ENCODE peak calls at places on chromosomes 16 and 17, in six cellular contexts. S is cardiac fibroblast, E is A549, X is colonic mucosa, W is fibroblast of the aortic adventitia, B is RWPE2. Z is an unnamed sample.

GRCh38 chr17:40224707-40225092 is 5.6 kb downstream of the WIPF2 start:
- DNase-seq in S (peak), E (no peak), X (peak), W (peak), B (no peak), Z (peak)

GRCh38 chr16:8936421-8936820 is 27.3 kb downstream of the USP7 start:
- DNase-seq in S (peak), E (peak), X (no peak), W (peak), B (no peak), Z (no peak)

GRCh38 chr17:75587718-75588545 is at the start of gene MYO15B:
- DNase-seq in S (no peak), E (no peak), X (peak), W (no peak), B (no peak), Z (no peak)

GRCh38 chr16:21523411-21524067 is 75.8 kb upstream of the METTL9 start:
- DNase-seq in S (no peak), E (no peak), X (no peak), W (no peak), B (no peak), Z (no peak)

GRCh38 chr17:954431-955164 is 25.0 kb downstream of the NXN start:
- DNase-seq in S (peak), E (peak), X (no peak), W (peak), B (no peak), Z (peak)

GRCh38 chr16:57500578-57501111 is 14.4 kb upstream of the DOK4 start:
- DNase-seq in S (no peak), E (no peak), X (no peak), W (no peak), B (no peak), Z (peak)

GRCh38 chr16:28528463-28528867 is 10.3 kb downstream of the NUPR1 start:
- DNase-seq in S (no peak), E (no peak), X (no peak), W (no peak), B (no peak), Z (no peak)

GRCh38 chr16:49608801-49609200 is 235.2 kb downstream of the C16orf78 start:
- DNase-seq in S (peak), E (peak), X (no peak), W (peak), B (no peak), Z (peak)

GRCh38 chr16:70391881-70392481 is 45.3 kb downstream of the DDX19A start:
- DNase-seq in S (peak), E (peak), X (no peak), W (peak), B (no peak), Z (peak)

GRCh38 chr17:51507444-51507843 is 247.1 kb downstream of the UTP18 start:
- DNase-seq in S (no peak), E (no peak), X (no peak), W (no peak), B (no peak), Z (no peak)

GRCh38 chr16:18829221-18829620 is 27.9 kb upstream of the ARL6IP1 start:
- DNase-seq in S (no peak), E (no peak), X (no peak), W (no peak), B (no peak), Z (no peak)

GRCh38 chr17:68356520-68356919 is 65.2 kb downstream of the ARSG start:
- DNase-seq in S (no peak), E (no peak), X (peak), W (no peak), B (no peak), Z (no peak)

GRCh38 chr16:84423416-84423837 is 55.1 kb downstream of the ATP2C2 start:
- DNase-seq in S (peak), E (peak), X (peak), W (peak), B (no peak), Z (peak)

GRCh38 chr16:31754998-31755615 is 118.5 kb upstream of the ZNF267 start:
- DNase-seq in S (peak), E (peak), X (no peak), W (no peak), B (no peak), Z (peak)

GRCh38 chr16:4207683-4208528 is 34.0 kb downstream of the SRL start:
- DNase-seq in S (no peak), E (no peak), X (no peak), W (no peak), B (no peak), Z (no peak)

GRCh38 chr16:23124315-23124714 is 24.9 kb downstream of the USP31 start:
- DNase-seq in S (peak), E (peak), X (no peak), W (peak), B (no peak), Z (peak)

GRCh38 chr17:2796164-2797140 is at the start of gene RAP1GAP2:
- DNase-seq in S (no peak), E (no peak), X (peak), W (no peak), B (no peak), Z (no peak)

GRCh38 chr17:51372345-51373004 is 112.1 kb downstream of the UTP18 start:
- DNase-seq in S (peak), E (peak), X (peak), W (peak), B (no peak), Z (peak)

GRCh38 chr16:3509470-3509928 is 8.7 kb downstream of the CLUAP1 start:
- DNase-seq in S (no peak), E (no peak), X (peak), W (no peak), B (no peak), Z (no peak)

GRCh38 chr17:19457830-19458271 is 46.8 kb downstream of the RNF112 start:
- DNase-seq in S (no peak), E (no peak), X (no peak), W (peak), B (no peak), Z (no peak)

GRCh38 chr17:11150946-11151345 is 90.1 kb upstream of the SHISA6 start:
- DNase-seq in S (no peak), E (no peak), X (no peak), W (no peak), B (no peak), Z (no peak)

GRCh38 chr17:41547921-41548843 is 20.1 kb upstream of the KRT19 start:
- DNase-seq in S (peak), E (peak), X (peak), W (peak), B (peak), Z (peak)

GRCh38 chr17:76549539-76549938 is 9.7 kb downstream of the PRCD start:
- DNase-seq in S (no peak), E (no peak), X (no peak), W (no peak), B (no peak), Z (no peak)

GRCh38 chr16:87198328-87198731 is 118.9 kb downstream of the C16orf95 start:
- DNase-seq in S (no peak), E (no peak), X (no peak), W (no peak), B (no peak), Z (no peak)

GRCh38 chr16:81551141-81551808 is 106.7 kb downstream of the CMIP start:
- DNase-seq in S (peak), E (no peak), X (no peak), W (peak), B (no peak), Z (peak)

GRCh38 chr17:73750975-73751374 is 106.7 kb upstream of the SDK2 start:
- DNase-seq in S (no peak), E (no peak), X (peak), W (no peak), B (no peak), Z (no peak)

GRCh38 chr16:28899882-28900600 is 21.8 kb downstream of the ATP2A1 start:
- DNase-seq in S (no peak), E (no peak), X (no peak), W (no peak), B (no peak), Z (no peak)

GRCh38 chr17:38751144-38751802 is 1.3 kb upstream of the PSMB3 start:
- DNase-seq in S (no peak), E (peak), X (peak), W (no peak), B (no peak), Z (no peak)

GRCh38 chr17:7732981-7733557 is 15.5 kb downstream of the DNAH2 start:
- DNase-seq in S (no peak), E (no peak), X (no peak), W (no peak), B (no peak), Z (no peak)

GRCh38 chr17:9517396-9517795 is 58.2 kb downstream of the STX8 start:
- DNase-seq in S (no peak), E (no peak), X (no peak), W (no peak), B (no peak), Z (no peak)

GRCh38 chr17:8821446-8822105 is 22.4 kb upstream of the MFSD6L start:
- DNase-seq in S (no peak), E (no peak), X (no peak), W (no peak), B (no peak), Z (no peak)

GRCh38 chr17:66426397-66427033 is 124.1 kb downstream of the PRKCA start:
- DNase-seq in S (peak), E (peak), X (peak), W (peak), B (no peak), Z (peak)

GRCh38 chr16:70429888-70430666 is 8.8 kb downstream of the ST3GAL2 start:
- DNase-seq in S (no peak), E (no peak), X (no peak), W (no peak), B (no peak), Z (no peak)

GRCh38 chr17:10021239-10021638 is 116.2 kb upstream of the RCVRN start:
- DNase-seq in S (no peak), E (no peak), X (no peak), W (no peak), B (no peak), Z (no peak)

GRCh38 chr17:12122091-12122490 is 101.4 kb downstream of the MAP2K4 start:
- DNase-seq in S (no peak), E (no peak), X (no peak), W (no peak), B (no peak), Z (no peak)

GRCh38 chr17:80145076-80146075 is 1.6 kb downstream of the EIF4A3 start:
- DNase-seq in S (no peak), E (no peak), X (no peak), W (no peak), B (peak), Z (no peak)

GRCh38 chr16:48158296-48158695 is 2.5 kb upstream of the ABCC12 start:
- DNase-seq in S (peak), E (peak), X (no peak), W (peak), B (no peak), Z (peak)

GRCh38 chr16:18966791-18967190 is 16.9 kb upstream of the TMC7 start:
- DNase-seq in S (no peak), E (no peak), X (no peak), W (no peak), B (no peak), Z (no peak)

GRCh38 chr17:27430882-27431491 is 25.3 kb upstream of the KSR1 start:
- DNase-seq in S (peak), E (peak), X (peak), W (peak), B (no peak), Z (peak)

DNA sequence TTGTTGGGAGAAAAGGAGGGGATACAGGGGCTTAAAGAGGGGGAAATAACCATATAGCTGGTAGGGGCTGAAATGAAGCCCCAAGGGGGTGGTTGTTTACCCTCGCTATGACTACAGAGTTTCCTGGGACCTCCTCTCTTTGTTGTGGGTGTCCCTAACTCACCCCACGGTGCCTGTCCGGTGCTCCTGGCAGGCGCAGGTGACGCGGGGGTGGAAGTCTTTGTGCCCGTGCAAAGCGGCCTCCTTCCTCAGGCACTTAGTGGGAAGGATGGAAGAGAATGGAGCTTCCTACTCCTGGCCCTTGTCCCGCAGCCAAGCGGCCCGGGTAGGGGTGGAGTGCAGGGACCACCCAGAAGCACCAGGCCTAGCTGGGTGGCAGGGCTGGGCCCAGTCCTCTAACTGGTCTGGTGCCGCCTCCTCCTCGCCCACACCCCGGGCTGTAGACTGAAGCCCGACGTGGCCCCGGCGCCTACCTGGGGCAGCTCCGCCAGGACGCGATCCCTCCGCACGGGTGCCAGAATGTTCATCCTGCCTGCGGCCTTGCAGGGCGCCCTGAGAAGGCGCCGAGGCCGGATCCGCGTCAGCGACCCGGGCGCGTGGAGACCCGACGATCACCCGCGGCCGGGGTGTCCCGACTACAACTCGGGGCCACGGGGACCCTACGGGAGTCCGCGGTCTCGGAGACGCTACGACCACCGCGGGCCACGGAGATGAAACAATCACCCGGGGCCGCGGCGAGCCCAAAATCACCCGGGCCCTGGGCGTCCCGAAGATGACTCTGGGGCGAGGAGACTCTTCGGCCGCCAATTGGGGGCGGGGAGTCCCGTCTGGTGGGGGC is 709 bp downstream of the RAB34 start:
- DNase-seq in S (peak), E (peak), X (peak), W (peak), B (no peak), Z (peak)
- H3K4me3 ChIP-seq in S (peak), E (peak), X (peak), W (peak), B (peak), Z (peak)

DNA sequence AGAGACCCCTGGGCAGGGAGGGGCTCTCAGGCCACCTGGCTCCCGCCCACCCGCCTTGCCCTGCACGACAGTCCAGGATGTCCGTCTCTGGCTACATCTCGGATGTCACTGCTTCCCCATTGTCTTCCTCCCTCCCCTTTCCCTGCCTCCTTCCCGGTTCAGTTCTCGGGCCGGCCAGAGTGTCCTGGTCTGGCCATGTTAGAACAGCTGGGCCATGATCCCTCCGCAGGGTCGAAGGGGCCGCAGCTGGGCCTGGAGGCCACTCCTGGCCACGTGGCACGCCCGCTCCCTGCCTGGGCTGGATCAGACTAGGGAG is 38.2 kb downstream of the CTU2 start:
- DNase-seq in S (no peak), E (no peak), X (no peak), W (no peak), B (no peak), Z (no peak)
- TF ChIP-seq CTCF in S (no peak), E (no peak), X (no peak), W (no peak), B (no peak), Z (no peak)

DNA sequence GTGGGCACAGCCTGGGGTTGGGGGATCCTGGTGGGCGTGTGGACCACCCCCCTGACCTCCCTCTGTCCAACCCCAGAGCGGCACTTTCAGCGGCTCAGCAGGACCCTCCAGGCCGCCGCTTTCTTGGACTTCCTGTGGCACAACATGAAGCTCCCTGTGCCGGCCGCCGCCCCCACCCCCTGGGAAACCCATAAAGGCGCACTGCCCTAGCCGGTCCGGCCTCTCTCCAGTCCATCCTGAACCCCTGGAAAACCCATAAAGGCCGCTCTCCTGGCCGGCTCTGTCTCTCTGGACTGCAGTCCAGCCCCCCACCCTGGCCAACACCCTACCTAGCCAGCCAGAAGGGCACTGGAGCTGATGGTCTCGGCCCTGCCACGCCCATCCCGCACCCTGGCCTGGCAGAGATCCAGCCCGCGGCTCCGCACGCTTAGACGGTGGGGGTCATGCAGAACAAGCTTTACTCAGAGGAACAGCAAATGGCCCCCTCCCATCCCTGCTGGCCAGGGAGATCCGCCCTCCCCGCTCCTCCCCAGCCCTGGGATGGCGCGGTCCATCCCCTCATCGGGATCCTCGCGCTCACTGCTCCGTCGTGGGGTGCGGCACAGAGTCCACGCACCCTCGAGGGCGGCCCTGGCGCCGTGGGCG is 2.7 kb downstream of the NOXO1 start:
- DNase-seq in S (no peak), E (no peak), X (no peak), W (no peak), B (no peak), Z (no peak)
- H3K4me3 ChIP-seq in S (no peak), E (no peak), X (peak), W (no peak), B (peak), Z (no peak)

GRCh38 chr17:16488572-16488997 is 3.4 kb downstream of the LRRC75A start:
- DNase-seq in S (no peak), E (no peak), X (peak), W (no peak), B (no peak), Z (no peak)
- TF ChIP-seq CTCF in S (no peak), E (no peak), X (no peak), W (no peak), B (no peak), Z (no peak)

GRCh38 chr17:34714475-34715410 is 135.4 kb downstream of the TMEM132E start:
- DNase-seq in S (no peak), E (no peak), X (no peak), W (no peak), B (no peak), Z (no peak)
- H3K4me3 ChIP-seq in S (no peak), E (no peak), X (no peak), W (no peak), B (no peak), Z (no peak)

DNA sequence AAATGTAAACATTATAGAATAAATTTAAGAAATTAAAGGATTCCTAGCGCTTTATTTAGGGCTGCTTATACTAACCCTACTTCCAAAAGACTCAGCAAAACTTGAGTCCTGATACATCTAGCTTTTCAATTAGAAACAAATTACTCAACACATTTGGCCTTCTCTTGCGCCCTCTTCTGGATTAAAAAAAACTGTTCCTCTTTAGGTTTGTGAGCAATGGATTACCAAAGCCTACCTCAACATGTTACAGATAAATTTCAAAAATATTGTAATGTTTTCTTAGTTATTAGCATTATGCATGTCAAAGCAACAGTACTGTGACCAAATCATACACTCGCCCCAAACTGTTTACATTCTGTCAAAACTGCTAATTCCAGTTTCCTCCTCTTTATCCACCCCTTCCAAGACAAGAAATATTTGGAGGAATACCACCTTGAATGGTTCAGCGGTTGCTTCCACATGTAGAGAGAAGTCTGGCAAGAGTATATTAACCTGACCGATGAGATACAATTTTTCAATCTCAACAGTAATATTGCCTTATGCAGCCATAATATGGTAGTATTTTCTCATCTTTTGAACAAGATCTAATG is 2.7 kb downstream of the NUFIP2 start:
- DNase-seq in S (peak), E (peak), X (peak), W (peak), B (no peak), Z (peak)
- TF ChIP-seq CTCF in S (peak), E (peak), X (peak), W (peak), B (peak), Z (peak)

GRCh38 chr16:11315499-11315898 is 29.8 kb upstream of the RMI2 start:
- DNase-seq in S (peak), E (peak), X (no peak), W (no peak), B (no peak), Z (peak)
- H3K4me3 ChIP-seq in S (no peak), E (no peak), X (no peak), W (no peak), B (no peak), Z (no peak)